ENCODE peak calls at places on chromosomes 11 and 22, in four cellular contexts. N is K562, L is HL-60, C is GM12878. V is an unnamed sample.

GRCh38 chr11:46363455-46363920 is 16.2 kb downstream of the DGKZ start:
- DNase-seq in L (no peak), C (no peak), N (no peak), V (no peak)

GRCh38 chr11:75264356-75264755 is 23.8 kb downstream of the TPBGL start:
- DNase-seq in C (no peak), L (no peak), N (no peak), V (no peak)

GRCh38 chr11:122167100-122167499 is 51.1 kb upstream of the BLID start:
- DNase-seq in L (no peak), C (no peak), N (no peak), V (no peak)

GRCh38 chr22:19823638-19824196 is 31.0 kb downstream of the GNB1L start:
- DNase-seq in C (no peak), L (no peak), N (no peak), V (peak)

GRCh38 chr11:132084433-132084832 is 714.0 kb downstream of the NTM start:
- DNase-seq in L (no peak), N (no peak), C (no peak), V (no peak)

GRCh38 chr22:41917906-41918791 is 3.3 kb upstream of the SHISA8 start:
- DNase-seq in N (peak), C (no peak), L (no peak), V (no peak)

GRCh38 chr11:9144828-9145227 is 53.4 kb upstream of the SCUBE2 start:
- DNase-seq in C (no peak), N (no peak), L (no peak), V (no peak)

GRCh38 chr22:23151827-23152226 is 6.5 kb downstream of the RAB36 start:
- DNase-seq in C (no peak), L (no peak), N (no peak), V (no peak)

GRCh38 chr11:96875772-96876171 is 486.0 kb downstream of the JRKL start:
- DNase-seq in L (no peak), C (no peak), N (no peak), V (no peak)

GRCh38 chr22:36328635-36329216 is 59.0 kb downstream of the MYH9 start:
- DNase-seq in N (peak), C (peak), L (peak), V (no peak)

GRCh38 chr11:64250875-64251721 is at the start of gene PLCB3:
- DNase-seq in N (peak), L (no peak), C (no peak), V (peak)

GRCh38 chr22:36374603-36375024 is 13.2 kb downstream of the MYH9 start:
- DNase-seq in N (no peak), C (no peak), L (no peak), V (no peak)

GRCh38 chr22:25153961-25154685 is 45.5 kb upstream of the CRYBB3 start:
- DNase-seq in C (no peak), N (no peak), L (no peak), V (no peak)

GRCh38 chr11:68509105-68509504 is 48.6 kb downstream of the PPP6R3 start:
- DNase-seq in N (no peak), C (no peak), L (no peak), V (no peak)
- TF ChIP-seq POLR2AphosphoS5 in N (no peak), C (no peak), L (no peak), V (no peak)

DNA sequence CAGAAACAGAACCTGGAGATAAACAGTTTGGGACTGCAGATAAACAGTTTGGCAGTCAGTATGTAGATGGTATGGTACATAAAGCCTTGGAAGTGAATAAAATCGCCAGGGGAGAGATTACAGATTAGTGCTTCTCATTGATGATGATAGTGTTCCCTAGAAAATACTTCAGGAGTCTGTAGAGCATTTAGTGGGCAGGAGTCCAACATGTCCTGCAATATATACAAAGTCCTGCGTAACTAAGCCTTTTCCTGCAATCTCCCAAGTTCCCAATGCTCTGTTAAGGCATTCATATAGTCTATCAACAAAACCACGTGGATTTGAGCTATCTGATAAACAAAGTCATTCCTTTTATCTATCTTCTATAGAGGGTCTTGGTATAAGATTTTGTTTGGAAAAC is 35.1 kb downstream of the NARS2 start:
- DNase-seq in N (no peak), L (no peak), C (no peak), V (no peak)
- TF ChIP-seq SPI1 in N (no peak), L (no peak), C (no peak), V (no peak)

GRCh38 chr22:46641829-46642266 is 21.7 kb downstream of the GRAMD4 start:
- DNase-seq in L (no peak), N (no peak), C (no peak), V (no peak)

GRCh38 chr22:46640293-46640692 is 20.1 kb downstream of the GRAMD4 start:
- DNase-seq in N (no peak), L (no peak), C (no peak), V (no peak)

GRCh38 chr22:46638601-46639431 is 18.6 kb downstream of the GRAMD4 start:
- DNase-seq in C (no peak), L (no peak), N (no peak), V (no peak)

GRCh38 chr22:46637711-46638600 is 17.8 kb downstream of the GRAMD4 start:
- DNase-seq in C (no peak), N (no peak), L (no peak), V (no peak)

DNA sequence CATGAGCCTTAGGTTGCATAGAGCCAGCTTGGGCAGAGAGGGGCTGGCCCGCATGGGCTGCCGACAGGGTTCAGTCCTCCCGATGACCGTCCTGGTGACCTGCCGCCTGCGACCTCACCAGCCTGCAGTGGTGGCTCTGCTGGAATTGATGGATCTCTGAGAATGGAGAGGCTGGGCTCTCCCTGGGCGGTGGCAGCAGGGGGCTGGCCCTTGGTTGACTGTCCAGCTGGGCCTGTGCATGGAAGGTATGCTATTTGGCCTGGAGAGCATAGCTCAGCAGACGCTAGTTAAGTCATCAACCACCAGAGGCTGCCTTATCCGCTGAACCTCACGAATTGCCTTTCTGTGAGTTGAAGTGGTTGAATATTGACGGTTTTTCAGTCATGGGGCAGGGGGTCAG is 19.7 kb downstream of the GRAMD4 start:
- DNase-seq in N (no peak), C (no peak), L (no peak), V (no peak)
- TF ChIP-seq POLR2AphosphoS5 in N (no peak), C (no peak), L (no peak), V (no peak)

GRCh38 chr11:88475991-88476418 is 138.5 kb upstream of the CTSC start:
- DNase-seq in L (no peak), C (no peak), N (no peak), V (no peak)
- TF ChIP-seq SPI1 in L (no peak), C (no peak), N (no peak), V (no peak)

GRCh38 chr11:3137486-3138177 is 27.5 kb downstream of the OSBPL5 start:
- DNase-seq in N (no peak), L (no peak), C (no peak), V (no peak)

GRCh38 chr11:3139481-3140290 is 25.4 kb downstream of the OSBPL5 start:
- DNase-seq in C (no peak), L (no peak), N (no peak), V (no peak)

GRCh38 chr11:3139086-3139440 is 26.0 kb downstream of the OSBPL5 start:
- DNase-seq in C (no peak), N (no peak), L (no peak), V (no peak)

GRCh38 chr11:3136542-3137455 is 28.3 kb downstream of the OSBPL5 start:
- DNase-seq in C (no peak), L (no peak), N (no peak), V (no peak)

DNA sequence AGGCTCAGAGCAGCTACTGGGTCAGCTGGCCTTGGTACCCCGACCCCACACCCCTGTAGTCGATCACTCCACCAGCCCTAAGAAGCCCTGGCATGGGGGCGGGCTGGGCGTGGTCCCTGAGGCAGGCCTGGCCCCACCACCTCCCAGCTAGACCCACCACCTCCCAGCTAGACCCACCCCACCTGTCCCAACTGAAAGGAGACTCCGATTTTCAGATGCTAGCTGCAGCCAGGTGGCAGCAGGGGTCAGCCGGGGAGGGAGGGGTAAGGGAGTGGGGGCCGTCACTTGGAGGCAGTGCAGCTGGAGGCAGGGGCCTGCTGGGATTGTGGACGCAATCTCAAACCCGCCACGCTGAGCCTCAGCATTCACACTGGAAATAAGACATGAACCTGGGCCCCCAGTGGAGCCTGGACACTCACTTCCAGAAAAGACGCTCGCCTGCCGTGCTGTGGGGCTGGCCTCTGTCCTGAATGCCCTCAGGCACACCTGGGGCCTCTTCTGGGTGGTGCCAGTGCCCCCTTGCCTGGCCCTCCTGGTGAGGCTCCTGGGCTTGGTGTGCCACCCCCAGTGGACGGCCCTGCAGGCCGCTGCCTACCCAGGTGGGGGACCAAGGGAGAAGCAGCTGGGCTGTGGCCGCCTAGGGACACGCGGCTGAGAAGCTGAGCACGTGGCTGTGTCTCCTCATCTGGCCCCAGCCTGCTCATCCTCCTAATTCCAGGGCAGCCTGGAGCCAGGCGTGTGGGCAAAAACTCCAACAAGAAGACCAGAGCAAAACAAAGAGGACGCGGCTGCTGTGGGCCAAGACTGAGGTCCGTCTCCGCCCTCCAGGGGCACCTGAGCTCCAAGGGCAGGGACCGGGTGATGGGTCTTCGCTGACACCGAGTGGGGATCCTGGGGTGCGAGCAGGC is 26.7 kb downstream of the OSBPL5 start:
- DNase-seq in C (no peak), L (no peak), N (peak), V (no peak)
- TF ChIP-seq POLR2AphosphoS5 in C (no peak), L (no peak), N (no peak), V (no peak)

GRCh38 chr11:118621071-118621815 is 13.8 kb downstream of the PHLDB1 start:
- DNase-seq in L (peak), N (peak), C (no peak), V (peak)

GRCh38 chr11:118620529-118621070 is 13.2 kb downstream of the PHLDB1 start:
- DNase-seq in L (no peak), N (peak), C (no peak), V (no peak)

GRCh38 chr11:118618115-118618990 is 10.9 kb downstream of the PHLDB1 start:
- DNase-seq in N (no peak), C (no peak), L (no peak), V (no peak)

GRCh38 chr11:118619444-118620205 is 12.2 kb downstream of the PHLDB1 start:
- DNase-seq in N (no peak), L (peak), C (no peak), V (no peak)

DNA sequence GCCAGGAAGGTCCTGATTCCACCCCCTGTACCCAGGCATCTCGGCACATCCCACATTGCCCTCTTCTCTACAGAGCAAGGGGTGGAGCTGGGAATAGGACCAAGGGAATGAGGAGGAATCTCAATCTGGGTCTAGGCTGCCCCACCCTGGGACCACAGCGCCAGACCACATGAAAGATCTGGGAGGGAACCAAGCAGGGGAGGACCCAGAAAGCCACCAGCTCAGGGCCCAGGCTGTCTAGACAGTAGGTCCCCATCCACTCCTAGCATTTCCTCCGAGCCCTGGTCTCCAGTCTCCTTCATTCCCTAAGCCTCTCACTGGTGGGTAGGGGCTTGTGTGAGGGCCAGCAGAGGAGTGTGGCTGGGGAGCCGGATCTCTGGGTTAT is 11.6 kb downstream of the PHLDB1 start:
- DNase-seq in N (no peak), L (no peak), C (no peak), V (no peak)
- TF ChIP-seq SPI1 in N (no peak), L (no peak), C (no peak), V (no peak)

GRCh38 chr11:62358273-62358672 is 21.0 kb downstream of the ASRGL1 start:
- DNase-seq in N (no peak), C (no peak), L (no peak), V (no peak)

GRCh38 chr11:62359475-62359874 is 22.2 kb downstream of the ASRGL1 start:
- DNase-seq in N (peak), L (no peak), C (no peak), V (no peak)

GRCh38 chr11:62352355-62353336 is 15.4 kb downstream of the ASRGL1 start:
- DNase-seq in N (no peak), L (no peak), C (peak), V (no peak)

GRCh38 chr11:62353841-62354240 is 16.6 kb downstream of the ASRGL1 start:
- DNase-seq in C (no peak), N (no peak), L (no peak), V (no peak)
- TF ChIP-seq POLR2AphosphoS5 in C (no peak), N (no peak), L (no peak), V (no peak)

DNA sequence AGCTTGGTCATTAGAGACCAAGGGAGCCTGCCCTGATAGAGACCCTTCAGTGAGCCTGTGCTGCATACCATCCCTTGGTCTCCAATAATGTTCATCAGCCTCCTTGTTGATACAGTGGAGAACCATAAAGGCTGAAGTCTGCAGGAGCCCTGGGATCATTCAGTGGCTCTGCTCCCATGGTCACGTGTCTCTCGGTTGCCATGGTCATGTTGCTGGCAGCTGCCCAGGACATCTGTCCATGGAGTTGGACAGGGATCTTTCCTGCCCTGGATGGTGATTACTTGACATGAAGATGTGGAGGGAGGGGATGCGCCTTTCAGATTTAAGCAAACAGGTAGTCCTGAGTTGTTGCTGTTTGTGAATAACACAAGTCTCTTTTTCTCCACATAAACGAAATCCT is 38.2 kb downstream of the CYB5R2 start:
- DNase-seq in N (no peak), L (no peak), C (no peak), V (no peak)
- TF ChIP-seq SPI1 in N (no peak), L (no peak), C (no peak), V (no peak)

DNA sequence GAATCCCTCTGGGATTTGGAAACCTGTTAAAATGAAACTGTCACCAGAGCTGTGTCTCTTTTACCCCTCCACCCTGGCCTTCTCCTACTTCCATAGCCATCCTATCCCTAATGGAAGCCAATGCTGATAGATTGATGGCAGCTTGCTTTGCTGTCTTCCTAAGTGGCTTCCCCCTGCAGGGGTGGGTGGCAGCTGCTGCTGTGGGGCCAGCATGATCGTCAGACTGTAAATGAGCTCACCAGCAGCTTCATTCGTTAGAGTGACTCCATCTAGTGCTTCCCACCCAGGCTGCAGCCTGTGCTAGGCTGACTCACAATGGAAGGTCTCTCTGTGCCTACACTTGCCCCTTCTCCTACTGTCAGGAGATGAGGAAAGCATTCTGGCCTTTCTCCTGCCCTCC is 311.0 kb downstream of the BUD13 start:
- DNase-seq in N (no peak), L (no peak), C (no peak), V (no peak)
- TF ChIP-seq POLR2AphosphoS5 in N (no peak), L (no peak), C (no peak), V (no peak)